ENCODE peak calls at places on chromosome 10, in eight cellular contexts. Y is A549, R is mammary epithelial cell, A is tibial artery, D is fibroblast of lung, K is uterus, L is colonic mucosa, S is adrenal gland. O is an unnamed sample.

GRCh38 chr10:44173558-44173894 is 211.4 kb downstream of the CXCL12 start:
- DNase-seq in A (no peak), L (no peak), R (no peak), D (peak; percentile 63), Y (no peak), K (no peak), S (no peak), O (no peak)

GRCh38 chr10:20372748-20373147 is 524.4 kb downstream of the NEBL start:
- DNase-seq in A (no peak), L (no peak), D (no peak), Y (no peak), R (no peak), S (no peak), K (no peak), O (no peak)

GRCh38 chr10:111347386-111348005 is 270.7 kb downstream of the ADRA2A start:
- DNase-seq in L (peak; percentile 84), S (no peak), D (no peak), K (no peak), R (no peak), Y (no peak), A (no peak), O (peak; percentile 22)

GRCh38 chr10:103645141-103646054 is 151.9 kb downstream of the NEURL1 start:
- DNase-seq in R (peak; percentile 73), K (peak; percentile 87), Y (no peak), A (peak; percentile 78), S (peak; percentile 83), L (no peak), D (peak; percentile 96), O (peak; percentile 13)

GRCh38 chr10:126569513-126570447 is 100.7 kb downstream of the C10orf90 start:
- DNase-seq in S (no peak), K (no peak), L (no peak), R (peak; percentile 34), A (no peak), D (peak; percentile 92), Y (peak; percentile 5), O (no peak)

GRCh38 chr10:111076682-111077661 is at the start of gene ADRA2A:
- DNase-seq in S (peak; percentile 40), L (peak; percentile 74), D (peak; percentile 40), Y (peak; percentile 44), A (no peak), R (peak; percentile 41), K (peak; percentile 32), O (no peak)

GRCh38 chr10:82981137-82981723 is 1106.2 kb downstream of the NRG3 start:
- DNase-seq in R (peak; percentile 82), L (no peak), D (peak; percentile 90), Y (no peak), K (no peak), S (no peak), A (no peak), O (no peak)

GRCh38 chr10:92173996-92174395 is 116.9 kb downstream of the CPEB3 start:
- DNase-seq in D (no peak), S (no peak), A (no peak), K (no peak), L (no peak), Y (no peak), R (no peak), O (no peak)

GRCh38 chr10:51838506-51838905 is 139.1 kb upstream of the CSTF2T start:
- DNase-seq in S (no peak), A (no peak), K (no peak), Y (no peak), D (no peak), R (no peak), L (no peak), O (no peak)

GRCh38 chr10:119189811-119190282 is 11.2 kb upstream of the PRDX3 start:
- DNase-seq in R (peak; percentile 37), L (no peak), Y (no peak), D (peak; percentile 94), K (no peak), S (no peak), A (no peak), O (no peak)

GRCh38 chr10:7592627-7593026 is 74.1 kb downstream of the ITIH5 start:
- DNase-seq in D (no peak), A (no peak), L (no peak), Y (no peak), K (no peak), S (no peak), R (no peak), O (no peak)

DNA sequence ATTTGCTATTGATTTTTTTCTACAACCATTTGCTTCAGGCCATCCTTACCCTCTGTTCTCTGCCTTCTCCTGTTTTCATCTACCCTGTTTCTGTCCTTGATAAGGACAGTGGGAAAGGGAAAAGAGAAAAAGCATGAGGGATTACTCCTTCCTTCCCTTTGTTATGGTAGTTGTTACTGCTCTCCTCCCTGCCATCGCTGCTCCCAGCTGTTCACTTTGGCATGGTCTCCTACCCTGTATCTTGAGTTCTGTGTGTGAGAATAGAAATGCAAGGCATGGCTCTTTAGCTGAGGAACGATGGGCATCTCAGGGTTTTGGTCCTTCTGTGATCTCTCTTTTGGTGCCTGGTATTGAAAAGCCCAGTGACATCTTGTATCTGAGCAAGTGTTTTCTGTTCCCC is 6.4 kb downstream of the CCSER2 start:
- DNase-seq in K (no peak), Y (no peak), L (no peak), S (no peak), A (no peak), R (no peak), D (no peak), O (no peak)
- H3K4me1 ChIP-seq in K (peaks cover 4% of the 10 kb centered on the region), Y (peaks cover 23% of the 10 kb centered on the region), L (no peaks in the 10 kb centered on the region), S (no peaks in the 10 kb centered on the region), A (no peaks in the 10 kb centered on the region), R (peaks cover 30% of the 10 kb centered on the region), D (peaks cover 4% of the 10 kb centered on the region), O (no peaks in the 10 kb centered on the region)

GRCh38 chr10:62651341-62651740 is 153.2 kb upstream of the ADO start:
- DNase-seq in R (peak; percentile 31), K (no peak), D (peak; percentile 69), L (no peak), Y (no peak), S (no peak), A (no peak), O (no peak)
- H3K4me1 ChIP-seq in R (peaks cover 25% of the 10 kb centered on the region), K (no peaks in the 10 kb centered on the region), D (no peaks in the 10 kb centered on the region), L (no peaks in the 10 kb centered on the region), Y (no peaks in the 10 kb centered on the region), S (no peaks in the 10 kb centered on the region), A (no peaks in the 10 kb centered on the region), O (no peaks in the 10 kb centered on the region)

GRCh38 chr10:6048281-6049030 is 13.7 kb downstream of the IL2RA start:
- DNase-seq in R (no peak), L (peak; percentile 7), S (no peak), Y (no peak), K (no peak), D (no peak), A (no peak), O (no peak)

GRCh38 chr10:6047847-6048246 is 14.3 kb downstream of the IL2RA start:
- DNase-seq in Y (no peak), D (no peak), S (no peak), L (peak; percentile 16), K (no peak), A (no peak), R (no peak), O (no peak)

GRCh38 chr10:6050801-6051445 is 11.2 kb downstream of the IL2RA start:
- DNase-seq in Y (peak; percentile 33), K (peak; percentile 85), A (peak; percentile 69), S (peak; percentile 65), D (no peak), L (peak; percentile 80), R (peak; percentile 44), O (peak; percentile 61)

GRCh38 chr10:6047326-6047611 is 14.9 kb downstream of the IL2RA start:
- DNase-seq in D (no peak), Y (no peak), L (no peak), R (no peak), A (no peak), K (no peak), S (no peak), O (no peak)

DNA sequence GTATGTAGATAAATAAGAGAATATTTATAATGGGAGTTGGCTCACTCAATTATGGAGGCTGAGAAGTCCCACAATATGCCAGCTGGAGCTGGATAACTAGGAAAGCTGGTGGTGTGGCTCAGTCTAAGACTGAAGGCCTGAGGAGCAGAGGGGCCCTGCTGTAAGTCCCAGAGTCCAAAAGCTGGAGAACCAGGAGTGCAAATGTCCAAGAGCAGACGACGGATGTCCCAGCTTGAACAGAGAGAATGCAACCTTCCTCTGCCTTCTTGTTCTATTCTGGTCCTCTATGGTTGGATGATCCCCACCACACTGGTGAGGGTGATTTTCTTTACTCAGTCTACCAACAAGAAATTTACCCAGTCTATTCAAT is 13.2 kb downstream of the IL2RA start:
- DNase-seq in R (no peak), L (peak; percentile 14), S (no peak), K (no peak), D (no peak), A (no peak), Y (no peak), O (no peak)
- H3K4me1 ChIP-seq in R (peaks cover 19% of the 10 kb centered on the region), L (no peaks in the 10 kb centered on the region), S (peaks cover 5% of the 10 kb centered on the region), K (no peaks in the 10 kb centered on the region), D (no peaks in the 10 kb centered on the region), A (no peaks in the 10 kb centered on the region), Y (peaks cover 5% of the 10 kb centered on the region), O (no peaks in the 10 kb centered on the region)

GRCh38 chr10:60382946-60383681 is 6.6 kb downstream of the ANK3 start:
- DNase-seq in D (peak; percentile 83), A (no peak), R (peak; percentile 84), L (no peak), Y (peak; percentile 11), S (no peak), K (no peak), O (no peak)
- H3K4me1 ChIP-seq in D (peaks cover 13% of the 10 kb centered on the region), A (no peaks in the 10 kb centered on the region), R (peaks cover 29% of the 10 kb centered on the region), L (no peaks in the 10 kb centered on the region), Y (peaks cover 34% of the 10 kb centered on the region), S (no peaks in the 10 kb centered on the region), K (no peaks in the 10 kb centered on the region), O (no peaks in the 10 kb centered on the region)

GRCh38 chr10:47238331-47239095 is 61.5 kb upstream of the GDF10 start:
- DNase-seq in D (no peak), Y (no peak), S (no peak), A (no peak), K (no peak), L (no peak), R (no peak), O (no peak)
- H3K4me1 ChIP-seq in D (no peaks in the 10 kb centered on the region), Y (no peaks in the 10 kb centered on the region), S (no peaks in the 10 kb centered on the region), A (no peaks in the 10 kb centered on the region), K (no peaks in the 10 kb centered on the region), L (no peaks in the 10 kb centered on the region), R (no peaks in the 10 kb centered on the region), O (no peaks in the 10 kb centered on the region)

GRCh38 chr10:79103078-79103477 is 34.3 kb downstream of the ZMIZ1 start:
- DNase-seq in R (no peak), A (no peak), Y (no peak), K (no peak), D (no peak), L (no peak), S (no peak), O (no peak)
- H3K4me1 ChIP-seq in R (peaks cover 48% of the 10 kb centered on the region), A (peaks cover 8% of the 10 kb centered on the region), Y (peaks cover 98% of the 10 kb centered on the region), K (peaks cover 74% of the 10 kb centered on the region), D (peaks cover 38% of the 10 kb centered on the region), L (peaks cover 24% of the 10 kb centered on the region), S (peaks cover 45% of the 10 kb centered on the region), O (peaks cover 24% of the 10 kb centered on the region)

GRCh38 chr10:71873582-71874182 is 22.6 kb upstream of the PSAP start:
- DNase-seq in A (no peak), D (no peak), L (no peak), Y (no peak), K (no peak), R (no peak), S (no peak), O (no peak)
- H3K4me1 ChIP-seq in A (no peaks in the 10 kb centered on the region), D (peaks cover 3% of the 10 kb centered on the region), L (no peaks in the 10 kb centered on the region), Y (peaks cover 35% of the 10 kb centered on the region), K (no peaks in the 10 kb centered on the region), R (peaks cover 12% of the 10 kb centered on the region), S (peaks cover 10% of the 10 kb centered on the region), O (no peaks in the 10 kb centered on the region)